ENCODE peak calls at places on chromosomes 6 and 20, in six cellular contexts. One of them, this sample, is unnamed.

GRCh38 chr20:62938105-62938888 is at the start of gene GID8:
- DNase-seq in left lobe of liver: no peak
- DNase-seq in naive B cell: no peak
- DNase-seq in activated T-cell treated with anti-CD3 and anti-CD28 coated beads for 24 hours: no peak
- DNase-seq in T-helper 17 cell: peak
- DNase-seq in myocyte: peak
- DNase-seq in this sample: peak

GRCh38 chr6:41966961-41967311 is 25.3 kb upstream of the CCND3 start:
- DNase-seq in left lobe of liver: peak
- DNase-seq in naive B cell: no peak
- DNase-seq in activated T-cell treated with anti-CD3 and anti-CD28 coated beads for 24 hours: no peak
- DNase-seq in T-helper 17 cell: no peak
- DNase-seq in myocyte: peak
- DNase-seq in this sample: peak

GRCh38 chr6:132491303-132491702 is 21.6 kb downstream of the STX7 start:
- DNase-seq in left lobe of liver: no peak
- DNase-seq in naive B cell: no peak
- DNase-seq in activated T-cell treated with anti-CD3 and anti-CD28 coated beads for 24 hours: no peak
- DNase-seq in T-helper 17 cell: no peak
- DNase-seq in myocyte: no peak
- DNase-seq in this sample: peak

GRCh38 chr20:47568019-47568418 is 66.3 kb downstream of the NCOA3 start:
- DNase-seq in left lobe of liver: no peak
- DNase-seq in naive B cell: no peak
- DNase-seq in activated T-cell treated with anti-CD3 and anti-CD28 coated beads for 24 hours: no peak
- DNase-seq in T-helper 17 cell: no peak
- DNase-seq in myocyte: peak
- DNase-seq in this sample: peak

GRCh38 chr6:35688605-35689322 is at the start of gene FKBP5:
- DNase-seq in left lobe of liver: peak
- DNase-seq in naive B cell: peak
- DNase-seq in activated T-cell treated with anti-CD3 and anti-CD28 coated beads for 24 hours: peak
- DNase-seq in T-helper 17 cell: peak
- DNase-seq in myocyte: peak
- DNase-seq in this sample: peak

GRCh38 chr6:139149383-139149782 is 14.5 kb downstream of the HECA start:
- DNase-seq in left lobe of liver: no peak
- DNase-seq in naive B cell: no peak
- DNase-seq in activated T-cell treated with anti-CD3 and anti-CD28 coated beads for 24 hours: no peak
- DNase-seq in T-helper 17 cell: no peak
- DNase-seq in myocyte: no peak
- DNase-seq in this sample: no peak

GRCh38 chr6:17519120-17519519 is 81.0 kb upstream of the FAM8A1 start:
- DNase-seq in left lobe of liver: no peak
- DNase-seq in naive B cell: no peak
- DNase-seq in activated T-cell treated with anti-CD3 and anti-CD28 coated beads for 24 hours: no peak
- DNase-seq in T-helper 17 cell: no peak
- DNase-seq in myocyte: peak
- DNase-seq in this sample: peak

GRCh38 chr6:133671376-133671775 is 217.5 kb upstream of the TCF21 start:
- DNase-seq in left lobe of liver: no peak
- DNase-seq in naive B cell: no peak
- DNase-seq in activated T-cell treated with anti-CD3 and anti-CD28 coated beads for 24 hours: no peak
- DNase-seq in T-helper 17 cell: no peak
- DNase-seq in myocyte: peak
- DNase-seq in this sample: peak

GRCh38 chr6:106300944-106301343 is 24.6 kb downstream of the ATG5 start:
- DNase-seq in left lobe of liver: no peak
- DNase-seq in naive B cell: no peak
- DNase-seq in activated T-cell treated with anti-CD3 and anti-CD28 coated beads for 24 hours: no peak
- DNase-seq in T-helper 17 cell: no peak
- DNase-seq in myocyte: peak
- DNase-seq in this sample: peak

GRCh38 chr6:139608872-139609271 is 234.4 kb upstream of the CITED2 start:
- DNase-seq in left lobe of liver: no peak
- DNase-seq in naive B cell: no peak
- DNase-seq in activated T-cell treated with anti-CD3 and anti-CD28 coated beads for 24 hours: no peak
- DNase-seq in T-helper 17 cell: no peak
- DNase-seq in myocyte: peak
- DNase-seq in this sample: peak

GRCh38 chr6:81962198-81962597 is 209.7 kb upstream of the TENT5A start:
- DNase-seq in left lobe of liver: no peak
- DNase-seq in naive B cell: no peak
- DNase-seq in activated T-cell treated with anti-CD3 and anti-CD28 coated beads for 24 hours: no peak
- DNase-seq in T-helper 17 cell: no peak
- DNase-seq in myocyte: no peak
- DNase-seq in this sample: no peak

GRCh38 chr6:134680021-134680420 is 269.9 kb downstream of the ALDH8A1 start:
- DNase-seq in left lobe of liver: no peak
- DNase-seq in naive B cell: no peak
- DNase-seq in activated T-cell treated with anti-CD3 and anti-CD28 coated beads for 24 hours: no peak
- DNase-seq in T-helper 17 cell: no peak
- DNase-seq in myocyte: no peak
- DNase-seq in this sample: no peak

GRCh38 chr6:110486756-110487155 is 10.3 kb upstream of the SLC22A16 start:
- DNase-seq in left lobe of liver: no peak
- DNase-seq in naive B cell: no peak
- DNase-seq in activated T-cell treated with anti-CD3 and anti-CD28 coated beads for 24 hours: no peak
- DNase-seq in T-helper 17 cell: no peak
- DNase-seq in myocyte: no peak
- DNase-seq in this sample: no peak

GRCh38 chr6:11727356-11727755 is 51.2 kb downstream of the ADTRP start:
- DNase-seq in left lobe of liver: no peak
- DNase-seq in naive B cell: no peak
- DNase-seq in activated T-cell treated with anti-CD3 and anti-CD28 coated beads for 24 hours: no peak
- DNase-seq in T-helper 17 cell: no peak
- DNase-seq in myocyte: no peak
- DNase-seq in this sample: no peak

This sample was measured in LHCN-M2.